ENCODE peak calls at places on chromosomes 1 and 21, in ten cellular contexts. U is stimulated activated CD8-positive, alpha-beta memory T cell treated with anti-CD3 and anti-CD28 coated beads, Interleukin-7, amount 100 ng/mL, for 24 hours; C is nucleus accumbens; Q is lung microvascular endothelial cell; W is WERI-Rb-1; A is activated gamma-delta T cell treated with Interleukin-2 at 50 U/mL for 16 hours; I is activated naive CD8-positive, alpha-beta T cell treated with anti-CD3 and anti-CD28 coated beads, Interleukin-2, amount 50 U/mL, for 24 hours; Y is stimulated activated CD4-positive, alpha-beta T cell treated with anti-CD3 and anti-CD28 coated beads, Interleukin-1b, Interleukin-23, amount 100 ng/mL, for 48 hours; N is HFFc6; J is NCI-H345. E is an unnamed sample.
A peak's percentile ranks its signal among the peaks of the same experiment; 100 is the strongest.

GRCh38 chr1:93448292-93448982 is 519 bp downstream of the FNBP1L start:
- DNase-seq in U (no peak), C (no peak), Q (peak; percentile 29), W (peak; percentile 69), A (no peak), I (no peak), Y (no peak), N (no peak), J (peak; percentile 76), E (no peak)

GRCh38 chr1:24600551-24600950 is 42.6 kb upstream of the SRRM1 start:
- DNase-seq in U (no peak), C (no peak), Q (no peak), W (no peak), A (no peak), I (no peak), Y (no peak), N (no peak), J (no peak), E (no peak)

GRCh38 chr1:184691719-184692324 is 62.8 kb downstream of the EDEM3 start:
- DNase-seq in U (no peak), C (no peak), Q (peak; percentile 67), W (peak; percentile 18), A (no peak), I (no peak), Y (no peak), N (peak; percentile 49), J (peak; percentile 18), E (no peak)

GRCh38 chr1:39928809-39929587 is 25.9 kb upstream of the MFSD2A start:
- DNase-seq in U (no peak), C (no peak), Q (no peak), W (no peak), A (no peak), I (no peak), Y (no peak), N (no peak), J (no peak), E (no peak)

GRCh38 chr1:59367269-59368006 is 70.5 kb downstream of the FGGY start:
- DNase-seq in U (no peak), C (no peak), Q (no peak), W (peak; percentile 48), A (no peak), I (no peak), Y (no peak), N (peak; percentile 92), J (no peak), E (no peak)

GRCh38 chr1:61869691-61870109 is 127.4 kb downstream of the PATJ start:
- DNase-seq in U (no peak), C (no peak), Q (no peak), W (no peak), A (no peak), I (no peak), Y (no peak), N (no peak), J (no peak), E (no peak)

GRCh38 chr21:44013380-44014088 is 1.4 kb downstream of the TRAPPC10 start:
- DNase-seq in U (no peak), C (no peak), Q (peak; percentile 45), W (no peak), A (peak; percentile 18), I (peak; percentile 52), Y (peak; percentile 41), N (no peak), J (peak; percentile 18), E (no peak)

GRCh38 chr21:15932681-15933200 is 203.0 kb downstream of the USP25 start:
- DNase-seq in U (no peak), C (no peak), Q (no peak), W (no peak), A (no peak), I (no peak), Y (no peak), N (no peak), J (no peak), E (no peak)

GRCh38 chr1:209072481-209072880 is 511.0 kb upstream of the CAMK1G start:
- DNase-seq in U (no peak), C (no peak), Q (no peak), W (no peak), A (no peak), I (no peak), Y (no peak), N (peak; percentile 27), J (no peak), E (no peak)

GRCh38 chr1:109894823-109895719 is 15.6 kb upstream of the CSF1 start:
- DNase-seq in U (no peak), C (no peak), Q (no peak), W (no peak), A (no peak), I (no peak), Y (no peak), N (no peak), J (no peak), E (no peak)

GRCh38 chr1:109762821-109763645 is 690 bp downstream of the EPS8L3 start:
- DNase-seq in U (no peak), C (no peak), Q (peak; percentile 83), W (peak; percentile 2), A (no peak), I (no peak), Y (no peak), N (peak; percentile 56), J (no peak), E (no peak)

E was measured in hypothalamus.